ENCODE peak calls at places on chromosomes 11 and 22, in four cellular contexts. One of them, this sample, is unnamed.

GRCh38 chr11:129308241-129308865 is 67.3 kb upstream of the BARX2 start:
- DNase-seq in K562: no peak
- DNase-seq in WTC11: no peak
- DNase-seq in HepG2: no peak
- DNase-seq in this sample: no peak

GRCh38 chr11:27429740-27430451 is 42.7 kb downstream of the LGR4 start:
- DNase-seq in K562: no peak
- DNase-seq in WTC11: no peak
- DNase-seq in HepG2: no peak
- DNase-seq in this sample: no peak

GRCh38 chr22:24147666-24148065 is 33.6 kb upstream of the SUSD2 start:
- DNase-seq in WTC11: no peak
- DNase-seq in K562: no peak
- DNase-seq in HepG2: no peak
- DNase-seq in this sample: no peak

GRCh38 chr11:73028621-73029020 is 113.5 kb downstream of the FCHSD2 start:
- DNase-seq in WTC11: no peak
- DNase-seq in HepG2: no peak
- DNase-seq in K562: no peak
- DNase-seq in this sample: no peak

GRCh38 chr11:128802358-128802981 is 64.6 kb downstream of the KCNJ1 start:
- DNase-seq in HepG2: no peak
- DNase-seq in WTC11: peak; percentile 56
- DNase-seq in K562: no peak
- DNase-seq in this sample: peak; percentile 64

GRCh38 chr11:88535916-88536547 is 198.5 kb upstream of the CTSC start:
- DNase-seq in K562: no peak
- DNase-seq in WTC11: no peak
- DNase-seq in HepG2: peak; percentile 5
- DNase-seq in this sample: no peak

GRCh38 chr11:57432714-57433163 is 5.8 kb upstream of the SLC43A3 start:
- DNase-seq in K562: peak; percentile 40
- DNase-seq in HepG2: no peak
- DNase-seq in WTC11: no peak
- DNase-seq in this sample: no peak

GRCh38 chr11:11510939-11511338 is 110.9 kb downstream of the GALNT18 start:
- DNase-seq in K562: no peak
- DNase-seq in HepG2: no peak
- DNase-seq in WTC11: no peak
- DNase-seq in this sample: no peak

GRCh38 chr11:88655163-88655562 is 317.6 kb upstream of the CTSC start:
- DNase-seq in WTC11: no peak
- DNase-seq in K562: no peak
- DNase-seq in HepG2: no peak
- DNase-seq in this sample: no peak

GRCh38 chr11:2664886-2665746 is 34.7 kb downstream of the KCNQ1OT1 start:
- DNase-seq in HepG2: no peak
- DNase-seq in K562: no peak
- DNase-seq in WTC11: no peak
- DNase-seq in this sample: no peak

GRCh38 chr11:34630544-34630943 is 9.7 kb downstream of the EHF start:
- DNase-seq in HepG2: no peak
- DNase-seq in WTC11: no peak
- DNase-seq in K562: no peak
- DNase-seq in this sample: no peak

GRCh38 chr11:77448269-77448668 is 25.6 kb downstream of the PAK1 start:
- DNase-seq in K562: no peak
- DNase-seq in HepG2: no peak
- DNase-seq in WTC11: no peak
- DNase-seq in this sample: no peak

GRCh38 chr11:44607324-44607962 is 42.0 kb downstream of the CD82 start:
- DNase-seq in WTC11: no peak
- DNase-seq in HepG2: no peak
- DNase-seq in K562: peak; percentile 31
- DNase-seq in this sample: no peak

GRCh38 chr11:76102772-76103171 is 103.5 kb downstream of the WNT11 start:
- DNase-seq in WTC11: no peak
- DNase-seq in K562: no peak
- DNase-seq in HepG2: no peak
- DNase-seq in this sample: no peak

GRCh38 chr11:46125284-46125683 is 4.0 kb upstream of the PHF21A start:
- DNase-seq in K562: no peak
- DNase-seq in HepG2: no peak
- DNase-seq in WTC11: no peak
- DNase-seq in this sample: no peak

GRCh38 chr11:67248653-67249052 is 17.6 kb upstream of the GRK2 start:
- DNase-seq in HepG2: peak; percentile 40
- DNase-seq in WTC11: no peak
- DNase-seq in K562: no peak
- DNase-seq in this sample: no peak

GRCh38 chr22:21961886-21962654 is 9.4 kb upstream of the PPM1F start:
- DNase-seq in HepG2: no peak
- DNase-seq in K562: no peak
- DNase-seq in WTC11: no peak
- DNase-seq in this sample: no peak

GRCh38 chr11:78192911-78193341 is 4.2 kb downstream of the USP35 start:
- DNase-seq in HepG2: no peak
- DNase-seq in K562: no peak
- DNase-seq in WTC11: no peak
- DNase-seq in this sample: no peak

GRCh38 chr11:34148504-34149165 is 43.2 kb downstream of the NAT10 start:
- DNase-seq in K562: no peak
- DNase-seq in WTC11: no peak
- DNase-seq in HepG2: no peak
- DNase-seq in this sample: no peak

GRCh38 chr11:5992604-5993251 is 5.9 kb upstream of the OR52L1 start:
- DNase-seq in WTC11: no peak
- DNase-seq in K562: peak; percentile 61
- DNase-seq in HepG2: peak; percentile 6
- DNase-seq in this sample: peak; percentile 34

GRCh38 chr11:80362578-80362977 is 921.7 kb upstream of the TENM4 start:
- DNase-seq in HepG2: no peak
- DNase-seq in K562: no peak
- DNase-seq in WTC11: no peak
- DNase-seq in this sample: no peak

GRCh38 chr11:83676061-83676460 is 389.9 kb upstream of the CCDC90B start:
- DNase-seq in K562: no peak
- DNase-seq in HepG2: no peak
- DNase-seq in WTC11: no peak
- DNase-seq in this sample: no peak

GRCh38 chr11:118088531-118088930 is 1.8 kb upstream of the SMIM35 start:
- DNase-seq in WTC11: no peak
- DNase-seq in HepG2: peak; percentile 25
- DNase-seq in K562: no peak
- DNase-seq in this sample: no peak

GRCh38 chr11:119607726-119608125 is 121.3 kb downstream of the NECTIN1 start:
- DNase-seq in WTC11: no peak
- DNase-seq in K562: no peak
- DNase-seq in HepG2: no peak
- DNase-seq in this sample: no peak

GRCh38 chr22:21455334-21456089 is 11.7 kb upstream of the TMEM191C start:
- DNase-seq in WTC11: peak; percentile 10
- DNase-seq in HepG2: no peak
- DNase-seq in K562: no peak
- DNase-seq in this sample: no peak

GRCh38 chr11:57131080-57131790 is 50.5 kb upstream of the LRRC55 start:
- DNase-seq in K562: peak; percentile 29
- DNase-seq in WTC11: peak; percentile 79
- DNase-seq in HepG2: peak; percentile 5
- DNase-seq in this sample: peak; percentile 15

GRCh38 chr11:11346249-11346648 is 6.8 kb downstream of the CSNK2A3 start:
- DNase-seq in HepG2: no peak
- DNase-seq in K562: no peak
- DNase-seq in WTC11: no peak
- DNase-seq in this sample: peak; percentile 31

GRCh38 chr11:17743808-17744119 is 9.2 kb downstream of the KCNC1 start:
- DNase-seq in WTC11: no peak
- DNase-seq in HepG2: no peak
- DNase-seq in K562: no peak
- DNase-seq in this sample: no peak

GRCh38 chr11:32809313-32809712 is 14.9 kb upstream of the CCDC73 start:
- DNase-seq in WTC11: peak; percentile 80
- DNase-seq in HepG2: peak; percentile 45
- DNase-seq in K562: peak; percentile 36
- DNase-seq in this sample: peak; percentile 83

GRCh38 chr11:124812876-124813275 is 12.7 kb upstream of the MSANTD2 start:
- DNase-seq in WTC11: no peak
- DNase-seq in K562: no peak
- DNase-seq in HepG2: no peak
- DNase-seq in this sample: no peak

GRCh38 chr11:99814738-99815137 is 794.0 kb downstream of the CNTN5 start:
- DNase-seq in WTC11: no peak
- DNase-seq in K562: no peak
- DNase-seq in HepG2: no peak
- DNase-seq in this sample: no peak

GRCh38 chr11:11916981-11917399 is 75.2 kb downstream of the USP47 start:
- DNase-seq in WTC11: no peak
- DNase-seq in HepG2: peak; percentile 2
- DNase-seq in K562: no peak
- DNase-seq in this sample: no peak

GRCh38 chr11:81839016-81839415 is 894.6 kb downstream of the FAM181B start:
- DNase-seq in K562: no peak
- DNase-seq in WTC11: no peak
- DNase-seq in HepG2: no peak
- DNase-seq in this sample: no peak

GRCh38 chr11:47143322-47143721 is 33.4 kb downstream of the ARFGAP2 start:
- DNase-seq in K562: no peak
- DNase-seq in WTC11: no peak
- DNase-seq in HepG2: no peak
- DNase-seq in this sample: no peak

GRCh38 chr11:130847517-130847916 is 68.8 kb downstream of the SNX19 start:
- DNase-seq in K562: no peak
- DNase-seq in WTC11: no peak
- DNase-seq in HepG2: peak; percentile 9
- DNase-seq in this sample: no peak
- TF ChIP-seq ELF4 in K562: no peak
- TF ChIP-seq ELF4 in WTC11: no peak
- TF ChIP-seq ELF4 in HepG2: no peak
- TF ChIP-seq ELF4 in this sample: no peak

GRCh38 chr11:132962026-132962425 is 570.3 kb downstream of the OPCML start:
- DNase-seq in K562: no peak
- DNase-seq in HepG2: no peak
- DNase-seq in WTC11: no peak
- DNase-seq in this sample: no peak

GRCh38 chr11:132960679-132961078 is 571.6 kb downstream of the OPCML start:
- DNase-seq in HepG2: no peak
- DNase-seq in K562: no peak
- DNase-seq in WTC11: no peak
- DNase-seq in this sample: no peak

GRCh38 chr11:132959663-132960062 is 572.6 kb downstream of the OPCML start:
- DNase-seq in K562: no peak
- DNase-seq in WTC11: no peak
- DNase-seq in HepG2: no peak
- DNase-seq in this sample: no peak

GRCh38 chr11:132961453-132961852 is 570.8 kb downstream of the OPCML start:
- DNase-seq in WTC11: no peak
- DNase-seq in HepG2: no peak
- DNase-seq in K562: no peak
- DNase-seq in this sample: no peak

GRCh38 chr11:132960273-132960672 is 572.0 kb downstream of the OPCML start:
- DNase-seq in WTC11: no peak
- DNase-seq in K562: no peak
- DNase-seq in HepG2: no peak
- DNase-seq in this sample: no peak
- TF ChIP-seq ELF4 in WTC11: no peak
- TF ChIP-seq ELF4 in K562: no peak
- TF ChIP-seq ELF4 in HepG2: no peak
- TF ChIP-seq ELF4 in this sample: no peak

GRCh38 chr11:108872781-108873291 is 208.0 kb downstream of the DDX10 start:
- DNase-seq in WTC11: no peak
- DNase-seq in K562: no peak
- DNase-seq in HepG2: no peak
- DNase-seq in this sample: no peak

GRCh38 chr11:108875134-108875533 is 210.3 kb downstream of the DDX10 start:
- DNase-seq in WTC11: no peak
- DNase-seq in K562: no peak
- DNase-seq in HepG2: no peak
- DNase-seq in this sample: no peak

GRCh38 chr11:108873938-108874337 is 209.1 kb downstream of the DDX10 start:
- DNase-seq in WTC11: no peak
- DNase-seq in HepG2: no peak
- DNase-seq in K562: no peak
- DNase-seq in this sample: no peak

GRCh38 chr11:108871867-108872266 is 207.0 kb downstream of the DDX10 start:
- DNase-seq in K562: no peak
- DNase-seq in HepG2: no peak
- DNase-seq in WTC11: no peak
- DNase-seq in this sample: no peak

DNA sequence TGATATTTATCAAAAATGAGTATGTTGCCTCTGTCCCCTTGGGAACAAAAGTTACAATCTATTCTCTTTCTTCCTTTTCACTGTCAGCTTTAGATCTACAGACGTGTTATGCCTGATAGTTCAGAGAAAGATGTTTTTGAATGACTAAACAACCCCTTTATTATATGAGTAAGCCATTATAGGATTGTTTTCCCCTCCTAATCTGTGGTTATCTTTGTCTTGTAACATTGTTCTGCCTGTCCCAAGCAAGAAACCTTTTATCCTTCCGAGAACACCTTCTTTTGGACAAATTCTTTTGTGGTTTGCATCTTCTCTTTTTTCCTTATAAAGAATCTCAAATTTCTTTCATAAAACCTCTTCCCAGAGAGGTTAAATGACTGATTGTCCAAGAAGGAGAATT is 208.4 kb downstream of the DDX10 start:
- DNase-seq in K562: no peak
- DNase-seq in WTC11: no peak
- DNase-seq in HepG2: no peak
- DNase-seq in this sample: no peak
- TF ChIP-seq ELF4 in K562: no peak
- TF ChIP-seq ELF4 in WTC11: no peak
- TF ChIP-seq ELF4 in HepG2: no peak
- TF ChIP-seq ELF4 in this sample: no peak

DNA sequence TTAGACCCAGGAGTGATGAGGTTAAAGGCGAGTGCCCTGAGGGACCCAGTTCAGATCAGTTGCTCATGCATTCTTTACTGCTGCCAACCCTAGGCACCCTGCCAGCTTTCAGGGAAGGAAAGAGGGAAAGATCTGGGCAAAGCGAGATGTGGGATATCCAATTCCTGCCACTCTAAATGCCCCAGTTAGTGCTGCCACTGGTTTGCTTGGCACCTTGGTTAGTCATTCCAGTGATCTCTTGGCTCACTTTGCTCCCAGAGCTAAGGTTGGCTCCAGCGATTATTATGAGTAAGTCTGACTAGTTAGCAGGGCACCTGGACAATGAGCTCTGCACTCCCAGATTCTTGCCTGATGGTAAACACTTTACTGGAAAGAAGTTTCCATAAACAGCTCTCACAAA is 85.0 kb downstream of the INSC start:
- DNase-seq in HepG2: no peak
- DNase-seq in WTC11: no peak
- DNase-seq in K562: no peak
- DNase-seq in this sample: no peak
- TF ChIP-seq ELF4 in HepG2: no peak
- TF ChIP-seq ELF4 in WTC11: no peak
- TF ChIP-seq ELF4 in K562: no peak
- TF ChIP-seq ELF4 in this sample: no peak

This sample was measured in HEK293T.